ENCODE peak calls at places on chromosomes 2 and 18, in nine cellular contexts. A, C, K, B, J, Y, M, V and O are unnamed samples.

GRCh38 chr2:24840164-24840869 is 47.1 kb downstream of the CENPO start:
- DNase-seq in K (no peak), Y (no peak), C (no peak), M (no peak), J (no peak), B (no peak), V (no peak), A (no peak), O (no peak)

GRCh38 chr18:67266246-67266570 is 250.3 kb downstream of the DSEL start:
- DNase-seq in C (no peak), Y (no peak), M (no peak), J (no peak), A (no peak), K (no peak), B (no peak), V (no peak), O (no peak)

GRCh38 chr2:197310271-197310939 is at the start of gene ANKRD44:
- DNase-seq in A (peak), Y (peak), B (peak), M (peak), V (peak), K (peak), J (peak), C (peak), O (peak)

GRCh38 chr2:205232086-205232485 is 450.2 kb upstream of the NRP2 start:
- DNase-seq in B (no peak), J (no peak), K (no peak), V (no peak), A (no peak), C (no peak), M (no peak), Y (no peak), O (no peak)

GRCh38 chr2:84832772-84833461 is 48.0 kb downstream of the TRABD2A start:
- DNase-seq in Y (no peak), B (no peak), A (no peak), C (peak), K (no peak), V (peak), M (no peak), J (no peak), O (peak)

GRCh38 chr2:232537499-232537898 is 2.0 kb upstream of the CHRNG start:
- DNase-seq in K (no peak), C (no peak), B (no peak), A (no peak), M (no peak), Y (no peak), J (no peak), V (no peak), O (no peak)

GRCh38 chr2:178530128-178530527 is 49.9 kb downstream of the PLEKHA3 start:
- DNase-seq in K (no peak), M (no peak), B (no peak), A (no peak), J (no peak), Y (no peak), C (no peak), V (no peak), O (no peak)

GRCh38 chr2:226031962-226032441 is 632.5 kb downstream of the NYAP2 start:
- DNase-seq in B (no peak), K (no peak), C (no peak), Y (no peak), V (peak), J (no peak), A (no peak), M (no peak), O (no peak)

GRCh38 chr2:109370399-109370990 is 241.5 kb downstream of the SH3RF3 start:
- DNase-seq in J (no peak), M (no peak), Y (no peak), C (peak), V (no peak), K (no peak), A (no peak), B (no peak), O (no peak)

GRCh38 chr2:158463496-158464095 is 6.8 kb downstream of the PKP4 start:
- DNase-seq in B (no peak), V (peak), J (no peak), K (no peak), A (no peak), Y (no peak), M (no peak), C (no peak), O (no peak)

GRCh38 chr2:232891621-232892071 is 21.6 kb downstream of the SNORC start:
- DNase-seq in M (no peak), C (peak), K (no peak), Y (no peak), A (no peak), J (no peak), V (peak), B (no peak), O (no peak)